ENCODE peak calls at places on chromosomes 4 and X, in eight cellular contexts. Q is central memory CD8-positive, alpha-beta T cell; G is right cardiac atrium; M is SK-N-SH treated with all-trans-retinoic acid at 6 μM for 48 hours; L is CD8-positive, alpha-beta T cell; U is gastroesophageal sphincter; X is left colon; K is activated T-cell treated with anti-CD3 and anti-CD28 coated beads, Interleukin-2, amount 50 U/mL, for 4 hours. F is an unnamed sample.

GRCh38 chr4:108649863-108650211 is 562 bp upstream of the OSTC start:
- ATAC-seq in X (no peak), M (peak), U (no peak), Q (no peak), L (no peak), K (no peak), G (no peak), F (no peak)

GRCh38 chrX:3706481-3706880 is 7.0 kb downstream of the PRKX start:
- ATAC-seq in K (no peak), X (no peak), U (no peak), L (no peak), Q (no peak), G (no peak), M (no peak), F (no peak)

GRCh38 chr4:136928957-136929411 is 603.3 kb downstream of the PCDH18 start:
- ATAC-seq in L (no peak), X (no peak), G (no peak), U (no peak), Q (no peak), K (no peak), M (no peak), F (peak)

GRCh38 chr4:15636818-15637217 is 18.3 kb downstream of the FBXL5 start:
- ATAC-seq in X (no peak), L (no peak), U (no peak), Q (no peak), K (no peak), G (no peak), M (no peak), F (no peak)

GRCh38 chrX:95885074-95885473 is 799.6 kb upstream of the DIAPH2 start:
- ATAC-seq in U (peak), X (peak), Q (no peak), L (no peak), G (peak), K (no peak), M (no peak), F (no peak)

GRCh38 chr4:142365386-142365785 is 480.7 kb downstream of the INPP4B start:
- ATAC-seq in K (no peak), M (no peak), L (no peak), G (no peak), X (no peak), U (no peak), Q (no peak), F (no peak)

GRCh38 chr4:170374770-170375169 is 285.0 kb upstream of the AADAT start:
- ATAC-seq in G (no peak), L (no peak), U (no peak), Q (no peak), X (peak), K (no peak), M (peak), F (peak)

GRCh38 chr4:169625886-169626285 is 5.5 kb downstream of the CLCN3 start:
- ATAC-seq in X (no peak), K (no peak), M (no peak), G (peak), L (no peak), U (no peak), Q (no peak), F (no peak)